ENCODE peak calls at places on chromosomes 1 and 21, in eight cellular contexts. J, A, X, P, Z, L, Y and W are unnamed samples.

GRCh38 chr1:91791103-91791502 is 94.8 kb downstream of the TGFBR3 start:
- DNase-seq in J (peak), P (no peak), A (no peak), L (no peak), Y (no peak), X (no peak), Z (no peak), W (no peak)

GRCh38 chr1:1163538-1164070 is 10.1 kb upstream of the TTLL10 start:
- DNase-seq in X (no peak), L (no peak), Y (no peak), A (no peak), P (no peak), J (peak), Z (no peak), W (no peak)

GRCh38 chr1:6961289-6961688 is 176.0 kb downstream of the CAMTA1 start:
- DNase-seq in J (peak), Z (no peak), X (no peak), L (no peak), P (no peak), A (no peak), Y (no peak), W (no peak)

GRCh38 chr1:29893036-29893723 is 656.9 kb downstream of the PTPRU start:
- DNase-seq in Y (no peak), A (no peak), P (no peak), L (no peak), X (no peak), Z (no peak), J (no peak), W (no peak)

GRCh38 chr21:23887709-23888303 is 1719.5 kb downstream of the MRPL39 start:
- DNase-seq in Z (no peak), J (no peak), L (no peak), X (peak), Y (no peak), A (no peak), P (peak), W (no peak)

GRCh38 chr21:32055305-32055704 is 182.5 kb downstream of the HUNK start:
- DNase-seq in Z (no peak), J (no peak), L (no peak), P (no peak), A (no peak), Y (no peak), X (no peak), W (no peak)

GRCh38 chr21:25350056-25350455 is 257.2 kb downstream of the MRPL39 start:
- DNase-seq in Y (no peak), X (no peak), Z (no peak), L (peak), P (no peak), J (peak), A (peak), W (no peak)

GRCh38 chr1:235675152-235675890 is 25.7 kb upstream of the GNG4 start:
- DNase-seq in X (no peak), Y (no peak), P (no peak), A (no peak), Z (no peak), L (no peak), J (no peak), W (no peak)

GRCh38 chr1:156232222-156232621 is 9.8 kb upstream of the BGLAP start:
- DNase-seq in L (no peak), Y (no peak), A (no peak), J (no peak), X (no peak), P (no peak), Z (no peak), W (no peak)

GRCh38 chr1:213423041-213423440 is 372.0 kb downstream of the RPS6KC1 start:
- DNase-seq in X (no peak), L (no peak), P (no peak), Z (no peak), Y (no peak), J (no peak), A (no peak), W (no peak)

GRCh38 chr1:99643021-99643779 is 2.7 kb upstream of the PALMD start:
- DNase-seq in P (no peak), A (no peak), J (no peak), L (no peak), Y (no peak), X (no peak), Z (no peak), W (no peak)

GRCh38 chr1:99645699-99646531 is at the start of gene PALMD:
- DNase-seq in J (no peak), Z (no peak), A (peak), Y (no peak), X (no peak), P (no peak), L (no peak), W (no peak)

GRCh38 chr1:99646885-99647284 is 972 bp downstream of the PALMD start:
- DNase-seq in P (no peak), J (no peak), Z (no peak), X (no peak), L (no peak), A (no peak), Y (no peak), W (no peak)

GRCh38 chr1:99644302-99645004 is 1.5 kb upstream of the PALMD start:
- DNase-seq in L (no peak), X (no peak), P (no peak), Z (no peak), Y (no peak), J (no peak), A (no peak), W (no peak)

DNA sequence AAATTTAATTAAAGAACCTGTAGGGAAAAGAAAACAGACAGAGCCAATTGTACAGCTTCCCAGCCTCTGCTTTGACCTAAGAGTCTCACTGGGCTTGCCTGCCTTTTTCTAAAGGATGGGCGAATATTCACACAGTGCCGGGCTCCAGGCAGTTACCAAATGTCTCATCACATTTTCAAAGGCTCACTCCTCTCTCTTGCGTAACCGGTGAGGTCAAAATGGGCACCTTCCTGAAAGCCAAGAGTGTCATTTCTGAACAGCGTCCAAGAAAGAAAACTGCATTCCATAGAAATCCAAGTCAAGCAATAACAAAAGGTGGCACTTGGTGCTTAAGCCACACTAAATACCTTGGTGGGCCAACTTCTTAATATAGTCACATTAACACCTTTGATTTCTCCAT is 714 bp upstream of the PALMD start:
- DNase-seq in Z (no peak), A (peak), J (no peak), L (no peak), Y (no peak), P (no peak), X (no peak), W (no peak)
- H3K4me3 ChIP-seq in Z (no peak), A (no peak), J (no peak), L (no peak), Y (no peak), P (no peak), X (no peak), W (no peak)

GRCh38 chr1:211375949-211376348 is 49.3 kb downstream of the TRAF5 start:
- DNase-seq in P (no peak), J (no peak), L (no peak), Z (no peak), A (no peak), Y (no peak), X (no peak), W (no peak)

GRCh38 chr1:211378844-211379243 is 52.2 kb downstream of the TRAF5 start:
- DNase-seq in Z (no peak), P (no peak), A (peak), Y (no peak), X (no peak), J (no peak), L (peak), W (no peak)

GRCh38 chr1:211379446-211379845 is 52.8 kb downstream of the TRAF5 start:
- DNase-seq in A (no peak), L (no peak), Y (no peak), P (no peak), J (no peak), X (no peak), Z (no peak), W (no peak)

GRCh38 chr1:211376807-211377206 is 50.2 kb downstream of the TRAF5 start:
- DNase-seq in Y (no peak), P (no peak), Z (no peak), J (no peak), L (no peak), A (no peak), X (no peak), W (no peak)

GRCh38 chr1:211377539-211378461 is 51.2 kb downstream of the TRAF5 start:
- DNase-seq in Y (no peak), P (no peak), J (peak), Z (no peak), A (no peak), L (no peak), X (no peak), W (no peak)
- H3K4me3 ChIP-seq in Y (no peak), P (no peak), J (no peak), Z (no peak), A (no peak), L (no peak), X (no peak), W (no peak)

GRCh38 chr1:205631727-205632373 is at the start of gene ELK4:
- DNase-seq in Z (peak), A (peak), L (peak), P (peak), X (peak), Y (peak), J (peak), W (peak)

GRCh38 chr1:205630241-205630640 is 1.6 kb downstream of the ELK4 start:
- DNase-seq in Z (no peak), P (no peak), L (peak), Y (no peak), X (no peak), A (peak), J (no peak), W (no peak)

GRCh38 chr1:205631010-205631726 is 643 bp downstream of the ELK4 start:
- DNase-seq in L (peak), Y (no peak), A (peak), Z (peak), P (peak), J (peak), X (peak), W (peak)

GRCh38 chr1:205629751-205630150 is 2.1 kb downstream of the ELK4 start:
- DNase-seq in Y (no peak), Z (no peak), X (no peak), A (no peak), J (no peak), L (no peak), P (no peak), W (no peak)

DNA sequence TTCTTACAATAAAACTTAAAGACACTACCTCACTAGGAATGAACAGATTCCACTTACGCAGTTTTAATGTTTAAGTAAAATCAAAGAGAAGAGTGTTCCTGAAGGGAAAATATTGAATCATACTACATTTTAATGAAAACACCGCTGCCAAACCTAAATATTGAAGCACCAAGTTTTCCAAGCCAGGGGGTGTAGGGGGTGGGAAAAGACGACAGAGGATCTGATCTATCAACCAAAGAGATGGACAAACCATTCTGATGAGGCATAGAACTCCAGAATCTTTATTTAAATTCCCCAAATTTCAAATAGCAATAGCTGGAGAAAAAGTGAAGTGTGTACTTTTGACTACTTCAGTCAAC is 1.2 kb downstream of the ELK4 start:
- DNase-seq in Y (no peak), Z (no peak), A (no peak), J (no peak), P (no peak), L (no peak), X (no peak), W (no peak)
- H3K4me3 ChIP-seq in Y (peak), Z (peak), A (peak), J (peak), P (peak), L (peak), X (peak), W (peak)

DNA sequence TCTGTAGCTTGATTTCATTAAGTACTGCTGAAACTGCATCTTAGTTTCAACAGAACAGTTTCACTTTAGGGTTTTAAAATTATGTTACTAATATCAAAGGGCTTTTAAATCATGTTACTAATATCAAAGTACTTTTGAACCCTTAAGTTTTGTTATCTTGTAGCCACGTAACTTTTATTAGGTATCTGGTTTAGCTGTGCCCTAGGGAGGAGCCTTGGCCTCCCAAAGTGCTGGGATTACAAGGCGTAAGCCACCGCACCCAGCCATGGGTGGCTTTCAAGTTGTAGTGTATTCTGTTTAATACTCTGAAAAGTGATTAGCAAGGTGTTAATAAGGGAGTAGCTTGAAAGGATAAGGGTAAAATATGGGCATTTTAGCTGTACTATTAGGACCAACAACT is 2.0 kb downstream of the KDM4A start:
- DNase-seq in P (peak), L (no peak), Z (no peak), A (no peak), Y (no peak), X (no peak), J (no peak), W (no peak)
- H3K4me3 ChIP-seq in P (peak), L (peak), Z (peak), A (peak), Y (peak), X (no peak), J (no peak), W (no peak)

GRCh38 chr1:27066313-27066630 is 53.6 kb upstream of the TENT5B start:
- DNase-seq in X (no peak), P (no peak), L (no peak), A (no peak), Y (no peak), J (no peak), Z (no peak), W (no peak)
- H3K4me3 ChIP-seq in X (no peak), P (no peak), L (no peak), A (no peak), Y (no peak), J (no peak), Z (no peak), W (no peak)

GRCh38 chr1:53254011-53254640 is 15.8 kb upstream of the MAGOH start:
- DNase-seq in P (no peak), Y (no peak), L (no peak), J (no peak), Z (no peak), X (no peak), A (peak), W (no peak)
- H3K4me3 ChIP-seq in P (no peak), Y (no peak), L (no peak), J (no peak), Z (no peak), X (no peak), A (no peak), W (no peak)